ENCODE peak calls at places on chromosome 5, in eight cellular contexts. One of them, this sample, is unnamed.

GRCh38 chr5:172849636-172850453 is 15.8 kb downstream of the ERGIC1 start:
- DNase-seq in heart left ventricle: no peak
- DNase-seq in MG63: peak
- DNase-seq in SHP77: no peak
- DNase-seq in GM13976: peak
- DNase-seq in stimulated activated CD8-positive, alpha-beta memory T cell treated with anti-CD3 and anti-CD28 coated beads, Interleukin-4, amount 100 ng/mL, for 48 hours: no peak
- DNase-seq in HS-5: no peak
- DNase-seq in H4: no peak
- DNase-seq in this sample: peak

GRCh38 chr5:132210944-132211343 is 16.7 kb downstream of the P4HA2 start:
- DNase-seq in H4: no peak
- DNase-seq in GM13976: no peak
- DNase-seq in stimulated activated CD8-positive, alpha-beta memory T cell treated with anti-CD3 and anti-CD28 coated beads, Interleukin-4, amount 100 ng/mL, for 48 hours: no peak
- DNase-seq in heart left ventricle: no peak
- DNase-seq in MG63: no peak
- DNase-seq in SHP77: no peak
- DNase-seq in HS-5: no peak
- DNase-seq in this sample: no peak

GRCh38 chr5:55338810-55339243 is 31.0 kb downstream of the MTREX start:
- DNase-seq in heart left ventricle: no peak
- DNase-seq in SHP77: no peak
- DNase-seq in H4: no peak
- DNase-seq in stimulated activated CD8-positive, alpha-beta memory T cell treated with anti-CD3 and anti-CD28 coated beads, Interleukin-4, amount 100 ng/mL, for 48 hours: peak
- DNase-seq in MG63: no peak
- DNase-seq in HS-5: no peak
- DNase-seq in GM13976: peak
- DNase-seq in this sample: no peak

GRCh38 chr5:137254153-137254552 is 245.0 kb downstream of the SPOCK1 start:
- DNase-seq in GM13976: no peak
- DNase-seq in SHP77: no peak
- DNase-seq in MG63: no peak
- DNase-seq in heart left ventricle: no peak
- DNase-seq in HS-5: peak
- DNase-seq in stimulated activated CD8-positive, alpha-beta memory T cell treated with anti-CD3 and anti-CD28 coated beads, Interleukin-4, amount 100 ng/mL, for 48 hours: no peak
- DNase-seq in H4: no peak
- DNase-seq in this sample: no peak

GRCh38 chr5:55073211-55073610 is 29.2 kb upstream of the GZMA start:
- DNase-seq in MG63: no peak
- DNase-seq in GM13976: no peak
- DNase-seq in stimulated activated CD8-positive, alpha-beta memory T cell treated with anti-CD3 and anti-CD28 coated beads, Interleukin-4, amount 100 ng/mL, for 48 hours: no peak
- DNase-seq in SHP77: no peak
- DNase-seq in H4: no peak
- DNase-seq in HS-5: no peak
- DNase-seq in heart left ventricle: no peak
- DNase-seq in this sample: no peak

GRCh38 chr5:616342-617039 is 4.4 kb downstream of the CEP72 start:
- DNase-seq in MG63: no peak
- DNase-seq in GM13976: no peak
- DNase-seq in HS-5: no peak
- DNase-seq in H4: no peak
- DNase-seq in stimulated activated CD8-positive, alpha-beta memory T cell treated with anti-CD3 and anti-CD28 coated beads, Interleukin-4, amount 100 ng/mL, for 48 hours: no peak
- DNase-seq in heart left ventricle: no peak
- DNase-seq in SHP77: peak
- DNase-seq in this sample: peak

GRCh38 chr5:31366941-31367340 is 165.0 kb downstream of the DROSHA start:
- DNase-seq in heart left ventricle: no peak
- DNase-seq in H4: no peak
- DNase-seq in stimulated activated CD8-positive, alpha-beta memory T cell treated with anti-CD3 and anti-CD28 coated beads, Interleukin-4, amount 100 ng/mL, for 48 hours: no peak
- DNase-seq in MG63: peak
- DNase-seq in HS-5: no peak
- DNase-seq in GM13976: no peak
- DNase-seq in SHP77: no peak
- DNase-seq in this sample: no peak

GRCh38 chr5:76332102-76332501 is 71.0 kb upstream of the IQGAP2 start:
- DNase-seq in H4: no peak
- DNase-seq in MG63: no peak
- DNase-seq in GM13976: no peak
- DNase-seq in heart left ventricle: no peak
- DNase-seq in HS-5: no peak
- DNase-seq in SHP77: no peak
- DNase-seq in stimulated activated CD8-positive, alpha-beta memory T cell treated with anti-CD3 and anti-CD28 coated beads, Interleukin-4, amount 100 ng/mL, for 48 hours: no peak
- DNase-seq in this sample: peak

GRCh38 chr5:4584982-4585381 is 555.1 kb upstream of the ADAMTS16 start:
- DNase-seq in HS-5: no peak
- DNase-seq in stimulated activated CD8-positive, alpha-beta memory T cell treated with anti-CD3 and anti-CD28 coated beads, Interleukin-4, amount 100 ng/mL, for 48 hours: no peak
- DNase-seq in SHP77: no peak
- DNase-seq in heart left ventricle: no peak
- DNase-seq in H4: peak
- DNase-seq in GM13976: no peak
- DNase-seq in MG63: peak
- DNase-seq in this sample: no peak

GRCh38 chr5:138966236-138966985 is 91.3 kb upstream of the LRRTM2 start:
- DNase-seq in HS-5: no peak
- DNase-seq in stimulated activated CD8-positive, alpha-beta memory T cell treated with anti-CD3 and anti-CD28 coated beads, Interleukin-4, amount 100 ng/mL, for 48 hours: no peak
- DNase-seq in SHP77: no peak
- DNase-seq in MG63: no peak
- DNase-seq in GM13976: no peak
- DNase-seq in H4: no peak
- DNase-seq in heart left ventricle: no peak
- DNase-seq in this sample: no peak

GRCh38 chr5:15799014-15799413 is 299.0 kb downstream of the FBXL7 start:
- DNase-seq in MG63: no peak
- DNase-seq in heart left ventricle: no peak
- DNase-seq in GM13976: no peak
- DNase-seq in HS-5: no peak
- DNase-seq in SHP77: no peak
- DNase-seq in H4: no peak
- DNase-seq in stimulated activated CD8-positive, alpha-beta memory T cell treated with anti-CD3 and anti-CD28 coated beads, Interleukin-4, amount 100 ng/mL, for 48 hours: no peak
- DNase-seq in this sample: no peak

GRCh38 chr5:59450245-59450644 is 443.3 kb downstream of the PDE4D start:
- DNase-seq in stimulated activated CD8-positive, alpha-beta memory T cell treated with anti-CD3 and anti-CD28 coated beads, Interleukin-4, amount 100 ng/mL, for 48 hours: no peak
- DNase-seq in MG63: no peak
- DNase-seq in SHP77: no peak
- DNase-seq in heart left ventricle: no peak
- DNase-seq in HS-5: no peak
- DNase-seq in H4: no peak
- DNase-seq in GM13976: no peak
- DNase-seq in this sample: no peak

GRCh38 chr5:65395526-65396155 is 86.1 kb downstream of the ADAMTS6 start:
- DNase-seq in heart left ventricle: no peak
- DNase-seq in GM13976: no peak
- DNase-seq in HS-5: no peak
- DNase-seq in SHP77: no peak
- DNase-seq in stimulated activated CD8-positive, alpha-beta memory T cell treated with anti-CD3 and anti-CD28 coated beads, Interleukin-4, amount 100 ng/mL, for 48 hours: no peak
- DNase-seq in H4: no peak
- DNase-seq in MG63: no peak
- DNase-seq in this sample: no peak

GRCh38 chr5:143986567-143987242 is 174.7 kb downstream of the HMHB1 start:
- DNase-seq in GM13976: no peak
- DNase-seq in heart left ventricle: no peak
- DNase-seq in HS-5: peak
- DNase-seq in MG63: peak
- DNase-seq in SHP77: no peak
- DNase-seq in stimulated activated CD8-positive, alpha-beta memory T cell treated with anti-CD3 and anti-CD28 coated beads, Interleukin-4, amount 100 ng/mL, for 48 hours: no peak
- DNase-seq in H4: no peak
- DNase-seq in this sample: no peak

GRCh38 chr5:5381259-5382006 is 41.0 kb upstream of the ICE1 start:
- DNase-seq in GM13976: no peak
- DNase-seq in SHP77: no peak
- DNase-seq in stimulated activated CD8-positive, alpha-beta memory T cell treated with anti-CD3 and anti-CD28 coated beads, Interleukin-4, amount 100 ng/mL, for 48 hours: no peak
- DNase-seq in MG63: no peak
- DNase-seq in heart left ventricle: no peak
- DNase-seq in HS-5: no peak
- DNase-seq in H4: no peak
- DNase-seq in this sample: no peak

GRCh38 chr5:169099801-169100734 is 200.9 kb downstream of the SLIT3 start:
- DNase-seq in stimulated activated CD8-positive, alpha-beta memory T cell treated with anti-CD3 and anti-CD28 coated beads, Interleukin-4, amount 100 ng/mL, for 48 hours: no peak
- DNase-seq in H4: peak
- DNase-seq in SHP77: no peak
- DNase-seq in HS-5: no peak
- DNase-seq in MG63: peak
- DNase-seq in heart left ventricle: no peak
- DNase-seq in GM13976: no peak
- DNase-seq in this sample: no peak